ENCODE peak calls at places on chromosome 9, in four cellular contexts. F is epithelial cell of proximal tubule, G is astrocyte of the spinal cord, J is fibroblast of lung. E is an unnamed sample.

GRCh38 chr9:31071606-31072286 is 1312.7 kb upstream of the ACO1 start:
- DNase-seq in G (no peak), J (no peak), F (no peak), E (no peak)

GRCh38 chr9:105637787-105638395 is 24.4 kb upstream of the TAL2 start:
- DNase-seq in G (no peak), F (no peak), J (no peak), E (peak; percentile 16)

GRCh38 chr9:104386425-104387069 is 117.5 kb upstream of the OR13F1 start:
- DNase-seq in J (peak; percentile 18), F (peak; percentile 12), G (peak; percentile 25), E (peak; percentile 74)

GRCh38 chr9:128540630-128541355 is 11.6 kb upstream of the SPTAN1 start:
- DNase-seq in G (no peak), J (no peak), F (no peak), E (no peak)

GRCh38 chr9:115191667-115192066 is 73.7 kb upstream of the TNC start:
- DNase-seq in G (no peak), F (no peak), J (no peak), E (no peak)

GRCh38 chr9:71620806-71621205 is 147.5 kb downstream of the CEMIP2 start:
- DNase-seq in F (no peak), G (no peak), J (peak; percentile 7), E (no peak)

GRCh38 chr9:127316586-127317383 is 52.2 kb downstream of the GARNL3 start:
- DNase-seq in G (no peak), F (no peak), J (peak; percentile 44), E (no peak)

GRCh38 chr9:123978981-123979380 is 32.6 kb upstream of the LHX2 start:
- DNase-seq in G (no peak), F (no peak), J (no peak), E (no peak)

GRCh38 chr9:114033397-114034103 is 44.5 kb downstream of the AMBP start:
- DNase-seq in F (no peak), J (peak; percentile 8), G (peak; percentile 19), E (peak; percentile 39)

GRCh38 chr9:89022071-89022721 is 30.9 kb downstream of the S1PR3 start:
- DNase-seq in F (no peak), J (peak; percentile 77), G (peak; percentile 24), E (peak; percentile 88)

GRCh38 chr9:136079211-136079915 is 15.7 kb downstream of the NACC2 start:
- DNase-seq in G (no peak), F (no peak), J (no peak), E (no peak)
- TF ChIP-seq CTCF in G (no peak), F (peak; percentile 16), J (no peak), E (no peak)

DNA sequence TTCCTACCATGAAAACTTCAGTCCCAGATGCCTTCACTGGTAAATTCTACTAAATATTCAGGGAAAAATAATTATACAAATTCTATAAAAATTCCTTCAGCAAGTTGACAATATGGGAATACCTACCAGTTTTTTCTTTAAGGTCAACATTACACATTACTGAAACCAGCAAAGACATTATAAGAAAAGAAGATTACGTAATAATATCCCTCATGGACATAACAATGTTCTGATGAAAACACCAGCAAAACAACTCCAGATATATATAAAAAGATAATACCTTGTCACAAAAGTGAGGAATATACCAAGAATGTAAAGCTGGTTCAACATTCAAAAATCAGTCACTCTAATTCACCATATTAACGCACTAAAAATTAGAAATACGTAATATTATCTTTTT is 507.9 kb downstream of the DMRTA1 start:
- DNase-seq in G (no peak), J (no peak), F (no peak), E (peak; percentile 1)
- H3K4me3 ChIP-seq in G (no peak overlapping the region), J (no peak overlapping the region), F (no peak overlapping the region), E (no peak overlapping the region)

DNA sequence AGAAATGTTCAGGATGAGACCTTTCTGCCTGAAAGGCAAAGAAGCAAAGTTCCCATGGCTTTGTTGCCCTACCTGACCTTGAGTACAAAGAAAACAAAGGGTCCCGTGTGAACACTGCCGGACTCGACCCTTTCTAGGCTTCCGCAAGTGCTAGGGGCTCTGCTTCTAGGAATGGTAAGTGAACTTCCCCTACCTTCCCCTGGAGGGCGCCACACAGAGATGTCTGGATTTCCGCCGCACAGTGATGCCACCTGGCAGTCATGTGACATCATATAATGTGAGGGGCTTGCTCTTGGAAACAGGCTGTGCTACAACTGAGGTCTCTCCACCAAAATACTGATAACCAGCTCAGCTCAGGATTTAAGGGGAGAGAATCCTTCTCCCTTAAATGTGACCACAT is 56.6 kb downstream of the HSD17B3 start:
- DNase-seq in F (no peak), J (no peak), G (no peak), E (no peak)
- TF ChIP-seq CTCF in F (peak; percentile 27), J (peak; percentile 23), G (peak; percentile 13), E (peak; percentile 3)

DNA sequence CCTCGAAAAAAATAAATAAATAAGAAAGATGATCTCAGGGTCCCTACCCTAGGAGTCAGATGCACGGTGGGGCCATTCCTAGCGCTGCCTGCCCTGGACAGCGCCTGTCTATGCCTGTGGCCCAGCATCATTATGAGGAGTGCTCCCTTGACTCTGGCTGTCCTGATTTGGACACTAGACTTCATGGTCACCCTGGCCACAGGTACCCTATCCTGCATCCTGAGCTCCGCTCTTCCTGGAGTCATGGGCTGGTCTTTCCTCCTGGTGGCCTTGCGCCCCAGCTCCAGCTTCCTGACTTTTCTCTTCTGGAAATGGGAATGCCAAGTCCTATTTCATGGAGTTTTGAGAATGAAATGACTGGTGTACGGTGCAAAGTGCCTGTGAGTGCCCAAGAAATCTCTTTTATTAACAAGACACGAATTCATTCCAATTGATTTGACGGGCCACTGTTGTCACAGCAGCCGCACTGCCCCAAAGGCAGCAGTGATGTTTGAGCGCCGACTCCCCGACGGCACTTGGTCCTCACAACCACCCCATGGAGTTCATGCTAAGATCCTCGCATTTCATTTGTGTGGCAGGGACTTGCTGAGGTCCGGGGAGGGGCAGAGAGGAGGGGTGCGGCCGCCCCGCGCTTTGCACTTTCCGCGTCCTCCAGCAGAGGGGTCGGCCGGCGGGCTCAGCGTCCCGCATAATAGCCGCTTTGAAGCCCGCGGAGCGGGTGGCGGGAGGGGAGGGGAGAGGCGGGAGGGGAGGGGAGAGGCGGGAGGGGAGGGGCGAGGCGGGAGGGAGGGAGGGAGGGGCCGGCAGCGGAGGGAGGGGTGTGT is 453 bp upstream of the AIF1L start:
- DNase-seq in F (no peak), J (peak; percentile 20), G (no peak), E (peak; percentile 12)
- H3K4me3 ChIP-seq in F (peak overlapping the region; percentile 52), J (peak overlapping the region; percentile 14), G (no peak overlapping the region), E (peak overlapping the region; percentile 17)

GRCh38 chr9:136831002-136831719 is 11.1 kb upstream of the AJM1 start:
- DNase-seq in J (no peak), F (no peak), G (no peak), E (no peak)

GRCh38 chr9:136831720-136832104 is 10.6 kb upstream of the AJM1 start:
- DNase-seq in J (no peak), F (no peak), G (no peak), E (no peak)

GRCh38 chr9:136833381-136834142 is 8.7 kb upstream of the AJM1 start:
- DNase-seq in G (no peak), F (no peak), J (no peak), E (no peak)

GRCh38 chr9:136829981-136830885 is 12.0 kb upstream of the AJM1 start:
- DNase-seq in G (no peak), J (no peak), F (no peak), E (no peak)

GRCh38 chr9:136832581-136832980 is 9.7 kb upstream of the AJM1 start:
- DNase-seq in F (no peak), J (no peak), G (no peak), E (no peak)
- TF ChIP-seq CTCF in F (no peak), J (no peak), G (no peak), E (no peak)

GRCh38 chr9:110308504-110309109 is 29.1 kb downstream of the TXNDC8 start:
- DNase-seq in G (no peak), F (no peak), J (no peak), E (no peak)
- H3K4me3 ChIP-seq in G (no peak overlapping the region), F (no peak overlapping the region), J (no peak overlapping the region), E (no peak overlapping the region)

GRCh38 chr9:27430754-27431540 is 93.1 kb upstream of the IFNK start:
- DNase-seq in F (no peak), J (no peak), G (no peak), E (no peak)
- TF ChIP-seq CTCF in F (no peak), J (no peak), G (no peak), E (no peak)

E was measured in cardiac fibroblast.